ENCODE peak calls at places on chromosome 2, in eight cellular contexts. X is stimulated activated CD4-positive, alpha-beta T cell treated with anti-CD3 and anti-CD28 coated beads, Interleukin-1b, Interleukin-23, amount 100 ng/mL, for 48 hours; I is HT1080; G is MM.1S; L is GM03348; C is iris pigment epithelial cell; H is NCI-H2171 treated with DMSO at 0.1 percent for 48 hours; R is GM13977. O is an unnamed sample.

GRCh38 chr2:204492417-204492816 is 52.9 kb upstream of the PARD3B start:
- DNase-seq in X (no peak), I (no peak), G (no peak), L (no peak), C (no peak), H (no peak), R (no peak), O (no peak)

GRCh38 chr2:20198001-20198400 is 26.9 kb downstream of the SDC1 start:
- DNase-seq in X (no peak), I (no peak), G (peak; percentile 91), L (no peak), C (no peak), H (peak; percentile 81), R (no peak), O (peak; percentile 95)

GRCh38 chr2:99597616-99598015 is 107.8 kb upstream of the REV1 start:
- DNase-seq in X (no peak), I (peak; percentile 29), G (no peak), L (no peak), C (no peak), H (no peak), R (no peak), O (no peak)

GRCh38 chr2:29123584-29124349 is 8.6 kb downstream of the CLIP4 start:
- DNase-seq in X (no peak), I (peak; percentile 89), G (no peak), L (peak; percentile 66), C (peak; percentile 90), H (no peak), R (no peak), O (no peak)

GRCh38 chr2:71609441-71609840 is 156.1 kb downstream of the DYSF start:
- DNase-seq in X (no peak), I (no peak), G (no peak), L (no peak), C (peak; percentile 44), H (no peak), R (no peak), O (no peak)

GRCh38 chr2:112584134-112584890 is at the start of gene CHCHD5:
- DNase-seq in X (peak; percentile 96), I (peak; percentile 99), G (peak; percentile 94), L (peak; percentile 95), C (peak; percentile 98), H (peak; percentile 98), R (peak; percentile 86), O (peak; percentile 95)

GRCh38 chr2:62908145-62908544 is 142.5 kb upstream of the OTX1 start:
- DNase-seq in X (no peak), I (no peak), G (no peak), L (no peak), C (no peak), H (no peak), R (no peak), O (no peak)

GRCh38 chr2:133240505-133241230 is 327.6 kb downstream of the NCKAP5 start:
- DNase-seq in X (no peak), I (no peak), G (no peak), L (peak; percentile 22), C (peak; percentile 5), H (peak; percentile 11), R (no peak), O (no peak)

O was measured in RPMI8226.